ENCODE peak calls at places on chromosomes 6 and 20, in four cellular contexts. S is GM12878, C is HepG2, P is K562. O is an unnamed sample.
A peak's percentile ranks its signal among the peaks of the same experiment; 100 is the strongest.

GRCh38 chr6:130489514-130489913 is 123.7 kb downstream of the TMEM200A start:
- DNase-seq in S (no peak), C (no peak), P (no peak), O (no peak)

GRCh38 chr6:131197716-131198115 is 62.4 kb downstream of the AKAP7 start:
- DNase-seq in S (no peak), C (no peak), P (no peak), O (no peak)

GRCh38 chr6:42104807-42105713 is 37.4 kb downstream of the C6orf132 start:
- DNase-seq in S (no peak), C (no peak), P (no peak), O (peak; percentile 56)

GRCh38 chr6:53363341-53364079 is 14.8 kb upstream of the ELOVL5 start:
- DNase-seq in S (no peak), C (no peak), P (no peak), O (no peak)

GRCh38 chr20:19995220-19995863 is 21.8 kb upstream of the NAA20 start:
- DNase-seq in S (no peak), C (peak; percentile 63), P (peak; percentile 37), O (no peak)

GRCh38 chr6:83927470-83927869 is 68.0 kb downstream of the CYB5R4 start:
- DNase-seq in S (no peak), C (no peak), P (no peak), O (no peak)

GRCh38 chr6:164086326-164086887 is 671.9 kb downstream of the QKI start:
- DNase-seq in S (no peak), C (no peak), P (no peak), O (no peak)

GRCh38 chr6:32096394-32097258 is 12.5 kb downstream of the TNXB start:
- DNase-seq in S (no peak), C (no peak), P (no peak), O (no peak)

GRCh38 chr6:2827112-2827511 is 14.6 kb downstream of the SERPINB1 start:
- DNase-seq in S (no peak), C (no peak), P (no peak), O (no peak)
- TF ChIP-seq CREM in S (no peak), C (no peak), P (no peak), O (no peak)

DNA sequence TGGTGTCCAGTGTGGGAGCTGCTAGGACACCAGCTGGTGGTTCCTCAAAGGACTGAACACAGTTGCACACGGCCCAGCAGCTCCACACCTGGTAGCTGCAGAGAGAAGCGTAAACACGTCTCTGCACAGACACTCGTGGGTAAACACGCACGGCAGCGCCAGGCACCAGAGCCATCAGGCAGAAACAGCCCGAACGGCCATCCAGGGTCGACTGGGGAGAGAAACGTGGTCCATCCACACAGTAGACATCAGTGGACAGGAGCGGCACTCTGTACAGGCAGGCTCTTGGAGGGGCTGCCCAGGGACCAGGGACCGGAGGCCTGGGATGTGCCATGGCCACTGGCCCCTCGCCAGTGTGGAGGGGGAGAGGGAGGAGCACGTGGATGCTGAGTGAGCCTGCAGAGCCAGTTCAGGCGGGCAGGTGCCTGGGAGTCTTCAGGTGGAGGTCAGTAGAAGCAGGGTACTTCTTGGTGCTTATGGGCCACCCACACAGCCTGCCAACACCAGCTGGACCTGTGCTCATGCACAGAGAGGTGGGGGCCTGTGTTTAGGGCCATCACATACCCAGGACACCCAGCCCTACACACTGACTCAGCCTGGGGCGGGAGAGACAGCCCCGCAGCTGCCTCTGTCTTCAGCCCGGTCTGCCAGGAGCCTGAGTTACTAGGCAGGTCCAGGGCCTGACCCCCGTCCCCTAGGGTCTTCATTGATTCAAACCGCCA is 7.5 kb upstream of the LAMA5 start:
- DNase-seq in S (no peak), C (no peak), P (no peak), O (no peak)
- TF ChIP-seq ATF3 in S (no peak), C (no peak), P (no peak), O (no peak)

GRCh38 chr6:4433199-4433598 is 297.8 kb upstream of the ECI2 start:
- DNase-seq in S (no peak), C (no peak), P (no peak), O (no peak)

GRCh38 chr6:4434655-4435054 is 299.3 kb upstream of the ECI2 start:
- DNase-seq in S (no peak), C (no peak), P (no peak), O (no peak)

GRCh38 chr6:4441981-4442434 is 306.6 kb upstream of the ECI2 start:
- DNase-seq in S (no peak), C (no peak), P (no peak), O (no peak)

GRCh38 chr6:4435981-4436445 is 300.6 kb upstream of the ECI2 start:
- DNase-seq in S (no peak), C (no peak), P (no peak), O (no peak)
- TF ChIP-seq MAX in S (no peak), C (no peak), P (no peak), O (no peak)

GRCh38 chr6:1002989-1003388 is 308.9 kb upstream of the FOXQ1 start:
- DNase-seq in S (no peak), C (no peak), P (no peak), O (no peak)

GRCh38 chr6:998551-998950 is 305.6 kb upstream of the EXOC2 start:
- DNase-seq in S (no peak), C (no peak), P (no peak), O (no peak)

GRCh38 chr6:1003394-1004160 is 308.3 kb upstream of the FOXQ1 start:
- DNase-seq in S (no peak), C (no peak), P (no peak), O (no peak)

GRCh38 chr6:999552-999951 is 306.6 kb upstream of the EXOC2 start:
- DNase-seq in S (no peak), C (peak; percentile 57), P (no peak), O (no peak)

GRCh38 chr6:1001655-1002349 is 308.9 kb upstream of the EXOC2 start:
- DNase-seq in S (peak; percentile 48), C (no peak), P (no peak), O (no peak)
- TF ChIP-seq CREM in S (peak; percentile 63), C (no peak), P (no peak), O (no peak)

DNA sequence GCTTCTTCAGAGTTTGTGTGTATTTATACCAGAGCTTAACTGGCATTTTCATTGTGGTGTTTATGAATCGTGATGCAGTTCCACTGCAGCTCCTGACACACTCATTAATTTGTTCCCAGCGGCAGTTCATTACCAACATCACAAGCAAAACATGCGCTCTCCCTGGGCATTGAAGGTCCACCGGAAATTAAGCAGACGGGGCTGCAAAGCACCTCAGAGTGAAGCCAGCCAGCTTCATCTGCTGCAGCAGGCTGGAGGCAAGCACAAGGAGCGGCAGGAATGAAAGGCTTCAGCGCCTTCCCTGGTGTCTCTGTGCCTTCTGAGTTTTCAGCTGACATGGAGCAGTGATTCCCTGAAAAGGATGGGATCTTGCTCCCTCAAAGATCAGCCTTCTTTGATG is 246.0 kb upstream of the SPTLC3 start:
- DNase-seq in S (no peak), C (no peak), P (no peak), O (no peak)
- TF ChIP-seq ATF3 in S (no peak), C (no peak), P (no peak), O (no peak)

GRCh38 chr20:2814587-2815051 is at the start of gene C20orf141:
- DNase-seq in S (no peak), C (no peak), P (peak; percentile 35), O (no peak)
- TF ChIP-seq MAX in S (no peak), C (no peak), P (no peak), O (no peak)

GRCh38 chr6:139133272-139133671 is 1.6 kb upstream of the HECA start:
- DNase-seq in S (no peak), C (peak; percentile 6), P (no peak), O (no peak)
- TF ChIP-seq CREM in S (no peak), C (no peak), P (no peak), O (no peak)

DNA sequence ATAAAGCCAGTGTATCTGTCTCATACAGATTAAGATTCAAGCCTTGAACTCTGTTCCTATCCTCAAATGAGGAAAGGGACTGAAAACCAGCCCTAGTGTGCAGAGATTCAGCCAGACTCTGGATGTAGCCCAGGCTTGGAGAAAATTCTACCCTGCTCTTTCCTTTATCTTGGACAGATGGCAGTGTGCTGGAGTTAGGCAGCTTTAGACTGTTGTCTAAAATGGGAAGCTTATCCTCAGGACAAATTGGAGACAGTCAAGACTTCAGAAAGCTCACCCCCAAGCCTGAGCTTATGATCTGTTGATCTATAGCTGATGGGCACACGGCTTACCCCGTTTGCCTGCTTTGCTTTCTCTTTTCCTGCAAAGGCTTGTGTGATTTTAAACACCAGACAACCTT is 1057.5 kb downstream of the KIF16B start:
- DNase-seq in S (no peak), C (no peak), P (no peak), O (no peak)
- TF ChIP-seq ATF3 in S (no peak), C (no peak), P (no peak), O (no peak)

GRCh38 chr20:1841554-1842140 is 53.6 kb upstream of the SIRPA start:
- DNase-seq in S (no peak), C (no peak), P (no peak), O (no peak)
- TF ChIP-seq MAX in S (no peak), C (no peak), P (no peak), O (no peak)

DNA sequence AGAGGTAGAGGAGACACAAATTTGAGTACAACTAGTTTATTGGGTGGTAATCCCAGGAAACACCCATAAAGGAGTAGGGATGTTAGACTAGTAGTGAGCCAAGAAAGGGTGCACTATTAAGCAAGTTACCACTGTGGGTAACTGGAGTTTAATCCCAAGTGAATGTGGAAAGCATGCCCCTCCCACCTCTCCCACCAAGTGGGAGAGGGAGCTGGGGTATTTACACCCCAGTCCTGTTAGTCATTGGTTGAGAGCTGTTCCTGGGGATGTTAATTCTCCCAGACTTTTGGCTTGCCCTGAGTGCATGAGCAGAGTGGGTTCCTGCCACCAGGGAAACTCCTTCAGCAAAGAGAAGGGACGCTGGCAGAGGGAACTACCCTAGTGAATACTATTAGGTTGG is 49.2 kb upstream of the ZFP64 start:
- DNase-seq in S (no peak), C (no peak), P (no peak), O (no peak)
- TF ChIP-seq CREM in S (no peak), C (no peak), P (no peak), O (no peak)